ENCODE peak calls at places on chromosomes 6 and 20, in seven cellular contexts. B is HCT116; U is CD8-positive, alpha-beta memory T cell; L is pancreas; S is kidney; P is CD4-positive, CD25-positive, alpha-beta regulatory T cell; W is BE2C. X is an unnamed sample.

GRCh38 chr6:145026267-145026679 is 709.0 kb downstream of the EPM2A start:
- DNase-seq in B (no peak), U (no peak), L (no peak), S (no peak), P (no peak), W (no peak), X (no peak)

GRCh38 chr6:56244528-56245253 is 2.7 kb downstream of the COL21A1 start:
- DNase-seq in B (no peak), U (no peak), L (no peak), S (no peak), P (no peak), W (no peak), X (no peak)

GRCh38 chr6:142867988-142868818 is 76.8 kb downstream of the HIVEP2 start:
- DNase-seq in B (no peak), U (no peak), L (no peak), S (no peak), P (peak; percentile 52), W (no peak), X (peak; percentile 90)

GRCh38 chr6:4085329-4085695 is 6.4 kb upstream of the FAM217A start:
- DNase-seq in B (no peak), U (no peak), L (no peak), S (no peak), P (no peak), W (no peak), X (no peak)

GRCh38 chr6:10407674-10408054 is 7.2 kb downstream of the TFAP2A start:
- DNase-seq in B (no peak), U (no peak), L (no peak), S (no peak), P (no peak), W (no peak), X (no peak)

GRCh38 chr20:23550227-23550626 is 18.1 kb downstream of the CST9L start:
- DNase-seq in B (no peak), U (no peak), L (no peak), S (no peak), P (no peak), W (no peak), X (no peak)

GRCh38 chr6:34182751-34183531 is 37.1 kb upstream of the GRM4 start:
- DNase-seq in B (no peak), U (peak; percentile 55), L (no peak), S (peak; percentile 52), P (peak; percentile 62), W (no peak), X (no peak)

GRCh38 chr20:50070361-50070760 is 42.6 kb downstream of the UBE2V1 start:
- DNase-seq in B (no peak), U (no peak), L (no peak), S (peak; percentile 24), P (no peak), W (no peak), X (no peak)

GRCh38 chr6:33962186-33962585 is 158.4 kb upstream of the MLN start:
- DNase-seq in B (no peak), U (no peak), L (no peak), S (peak; percentile 32), P (no peak), W (no peak), X (no peak)

GRCh38 chr20:58366016-58366415 is 23.0 kb upstream of the VAPB start:
- DNase-seq in B (no peak), U (no peak), L (no peak), S (no peak), P (no peak), W (no peak), X (peak; percentile 36)

GRCh38 chr6:121436966-121437756 is 1.7 kb downstream of the GJA1 start:
- DNase-seq in B (no peak), U (no peak), L (peak; percentile 46), S (peak; percentile 75), P (peak; percentile 5), W (peak; percentile 11), X (peak; percentile 64)

GRCh38 chr6:39881851-39882566 is 52.3 kb downstream of the MOCS1 start:
- DNase-seq in B (no peak), U (no peak), L (no peak), S (no peak), P (no peak), W (no peak), X (peak; percentile 90)

GRCh38 chr6:11727995-11728961 is 50.3 kb downstream of the ADTRP start:
- DNase-seq in B (no peak), U (no peak), L (no peak), S (no peak), P (peak; percentile 94), W (no peak), X (no peak)

GRCh38 chr6:43772571-43773049 is 2.6 kb downstream of the VEGFA start:
- DNase-seq in B (no peak), U (no peak), L (no peak), S (peak; percentile 64), P (no peak), W (peak; percentile 56), X (no peak)

GRCh38 chr20:63689046-63690000 is 7.1 kb upstream of the TNFRSF6B start:
- DNase-seq in B (no peak), U (no peak), L (no peak), S (peak; percentile 82), P (no peak), W (no peak), X (no peak)

GRCh38 chr20:36481380-36482043 is 59.8 kb upstream of the MYL9 start:
- DNase-seq in B (no peak), U (no peak), L (no peak), S (no peak), P (no peak), W (no peak), X (no peak)

GRCh38 chr20:61394088-61394822 is 142.2 kb downstream of the CDH4 start:
- DNase-seq in B (no peak), U (no peak), L (no peak), S (no peak), P (no peak), W (no peak), X (no peak)

GRCh38 chr6:84892666-84893065 is 128.3 kb upstream of the TBX18 start:
- DNase-seq in B (no peak), U (no peak), L (no peak), S (no peak), P (no peak), W (no peak), X (peak; percentile 43)

GRCh38 chr6:149859938-149860337 is 4.2 kb downstream of the LRP11 start:
- DNase-seq in B (no peak), U (no peak), L (no peak), S (no peak), P (no peak), W (no peak), X (no peak)

GRCh38 chr6:30679765-30680535 is 6.5 kb downstream of the PPP1R18 start:
- DNase-seq in B (no peak), U (no peak), L (no peak), S (peak; percentile 35), P (no peak), W (no peak), X (no peak)

GRCh38 chr6:30682181-30683117 is 4.0 kb downstream of the PPP1R18 start:
- DNase-seq in B (no peak), U (peak; percentile 83), L (peak; percentile 45), S (peak; percentile 94), P (peak; percentile 96), W (peak; percentile 77), X (peak; percentile 68)

GRCh38 chr6:30683980-30684338 is 2.5 kb downstream of the PPP1R18 start:
- DNase-seq in B (no peak), U (no peak), L (no peak), S (peak; percentile 70), P (no peak), W (no peak), X (no peak)

GRCh38 chr6:30683137-30683979 is 3.1 kb downstream of the PPP1R18 start:
- DNase-seq in B (no peak), U (no peak), L (peak; percentile 9), S (peak; percentile 61), P (no peak), W (no peak), X (no peak)

GRCh38 chr6:30681696-30682180 is 4.7 kb downstream of the PPP1R18 start:
- DNase-seq in B (no peak), U (no peak), L (no peak), S (peak; percentile 2), P (no peak), W (no peak), X (no peak)
- H3K4me3 ChIP-seq in B (no peak overlapping the region), U (peak overlapping the region; percentile 92), L (no peak overlapping the region), S (peak overlapping the region; percentile 43), P (peak overlapping the region; percentile 89), W (peak overlapping the region; percentile 74), X (no peak overlapping the region)

GRCh38 chr20:53706511-53707031 is 112.9 kb upstream of the ZNF217 start:
- DNase-seq in B (no peak), U (no peak), L (no peak), S (no peak), P (peak; percentile 84), W (no peak), X (no peak)
- H3K4me1 ChIP-seq in B (no peaks in the 10 kb centered on the region), U (peaks cover 41% of the 10 kb centered on the region), L (no peaks in the 10 kb centered on the region), S (peaks cover 7% of the 10 kb centered on the region), P (peaks cover 31% of the 10 kb centered on the region), W (peaks cover 3% of the 10 kb centered on the region), X (peaks cover 11% of the 10 kb centered on the region)

DNA sequence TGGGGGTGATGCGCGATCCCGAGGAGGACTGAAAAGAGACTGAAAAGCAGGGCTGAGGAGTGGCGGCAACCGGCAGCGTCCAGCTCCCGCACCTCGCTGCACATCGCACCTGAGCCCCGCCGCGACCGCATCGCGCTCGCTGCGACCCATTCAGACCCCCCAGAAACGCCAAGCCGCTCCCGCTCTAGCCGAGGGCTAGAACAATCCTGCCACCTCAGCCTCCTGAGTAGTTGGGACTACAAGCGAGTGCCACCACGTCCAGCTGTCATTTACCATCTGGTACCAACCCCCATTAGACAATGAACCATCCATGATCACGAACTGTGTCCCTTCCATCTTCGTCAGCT is 33.2 kb downstream of the HLA-A start:
- DNase-seq in B (no peak), U (no peak), L (no peak), S (no peak), P (no peak), W (no peak), X (peak; percentile 3)
- H3K4me3 ChIP-seq in B (no peak overlapping the region), U (no peak overlapping the region), L (peak overlapping the region; percentile 24), S (peak overlapping the region; percentile 42), P (no peak overlapping the region), W (no peak overlapping the region), X (peak overlapping the region; percentile 9)

DNA sequence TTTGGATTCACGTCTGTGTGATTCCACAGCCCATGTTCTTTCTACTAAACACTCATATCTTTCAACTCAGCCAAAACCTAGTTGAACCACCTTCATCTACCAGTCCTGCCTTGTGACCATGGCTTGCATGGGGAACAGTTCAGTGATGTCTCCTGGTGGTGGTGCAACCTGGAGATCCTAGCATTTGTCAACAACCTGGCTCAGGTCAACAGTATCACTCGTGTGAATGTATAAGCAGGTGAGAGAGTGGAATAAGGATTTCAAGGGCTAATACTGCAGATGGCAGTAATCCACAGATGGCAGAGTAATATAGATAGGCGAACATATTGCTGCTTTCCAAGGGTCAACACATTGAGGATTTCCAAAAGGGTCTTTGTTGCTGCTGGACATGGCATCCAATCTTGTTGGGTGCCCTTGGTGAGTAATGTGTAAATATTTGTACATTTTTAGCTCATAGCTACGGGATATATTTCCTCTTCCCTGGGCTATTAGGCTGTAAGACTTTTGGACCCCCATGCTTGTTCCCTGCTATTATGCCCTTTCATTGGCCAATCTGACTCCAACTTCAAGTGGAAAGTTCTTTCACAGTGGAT is 13.4 kb downstream of the PBOV1 start:
- DNase-seq in B (no peak), U (no peak), L (no peak), S (no peak), P (no peak), W (no peak), X (no peak)
- H3K4me1 ChIP-seq in B (no peaks in the 10 kb centered on the region), U (no peaks in the 10 kb centered on the region), L (peaks cover 5% of the 10 kb centered on the region), S (no peaks in the 10 kb centered on the region), P (no peaks in the 10 kb centered on the region), W (no peaks in the 10 kb centered on the region), X (no peaks in the 10 kb centered on the region)

X was measured in cardiac muscle cell.